ENCODE peak calls at places on chromosomes 11 and 22, in four cellular contexts. Y is IMR-90, X is K562, P is GM12878. R is an unnamed sample. For H3K4me1, the result is how much of the 10 kb centered on the place peaks cover.

GRCh38 chr22:41822289-41823057 is 10.4 kb upstream of the SREBF2 start:
- DNase-seq in P (peak), X (peak), Y (peak), R (peak)

GRCh38 chr22:42695294-42695693 is 25.4 kb downstream of the A4GALT start:
- DNase-seq in Y (no peak), P (no peak), X (no peak), R (no peak)

GRCh38 chr11:1854132-1854948 is 1.5 kb downstream of the LSP1 start:
- DNase-seq in P (peak), X (no peak), Y (no peak), R (no peak)

GRCh38 chr11:128180446-128181089 is 406.8 kb downstream of the ETS1 start:
- DNase-seq in X (no peak), Y (peak), P (no peak), R (peak)

GRCh38 chr22:17217179-17217578 is 2.1 kb downstream of the ADA2 start:
- DNase-seq in P (no peak), X (no peak), Y (no peak), R (no peak)

GRCh38 chr22:33832558-33833151 is 87.6 kb downstream of the LARGE1 start:
- DNase-seq in X (no peak), P (no peak), Y (no peak), R (no peak)

GRCh38 chr11:126725043-126725442 is 275.5 kb downstream of the KIRREL3 start:
- DNase-seq in Y (no peak), P (no peak), X (no peak), R (no peak)

GRCh38 chr11:112949781-112950575 is 11.2 kb upstream of the NCAM1 start:
- DNase-seq in P (no peak), Y (no peak), X (no peak), R (no peak)

GRCh38 chr11:75355051-75355450 is 3.6 kb upstream of the ARRB1 start:
- DNase-seq in X (peak), P (no peak), Y (no peak), R (no peak)

GRCh38 chr22:35312198-35313059 is 12.7 kb downstream of the TOM1 start:
- DNase-seq in X (no peak), P (no peak), Y (peak), R (no peak)

GRCh38 chr11:9787981-9788521 is 124.2 kb downstream of the SWAP70 start:
- DNase-seq in X (no peak), P (no peak), Y (peak), R (no peak)

GRCh38 chr22:40597541-40598453 is 38.7 kb downstream of the MRTFA start:
- DNase-seq in X (no peak), P (no peak), Y (peak), R (no peak)

GRCh38 chr11:33912405-33913361 is 20.8 kb upstream of the LMO2 start:
- DNase-seq in P (peak), Y (peak), X (peak), R (peak)

GRCh38 chr11:67303132-67303988 is at the start of gene SSH3:
- DNase-seq in Y (peak), P (no peak), X (no peak), R (peak)

GRCh38 chr11:115895594-115895993 is 391.4 kb upstream of the CADM1 start:
- DNase-seq in Y (no peak), X (no peak), P (no peak), R (no peak)

GRCh38 chr11:130151196-130151595 is 8.4 kb upstream of the ST14 start:
- DNase-seq in P (no peak), X (no peak), Y (no peak), R (no peak)

GRCh38 chr11:114478768-114479167 is 39.5 kb downstream of the REXO2 start:
- DNase-seq in X (no peak), Y (no peak), P (no peak), R (no peak)

GRCh38 chr22:46777609-46777970 is 15.1 kb downstream of the TBC1D22A start:
- DNase-seq in Y (no peak), X (no peak), P (no peak), R (no peak)

GRCh38 chr22:29043906-29044575 is 17.6 kb downstream of the C22orf31 start:
- DNase-seq in Y (peak), P (no peak), X (no peak), R (no peak)

GRCh38 chr11:66996609-66997273 is 21.6 kb downstream of the C11orf86 start:
- DNase-seq in X (no peak), Y (peak), P (no peak), R (peak)

GRCh38 chr11:32032478-32032877 is 58.4 kb upstream of the RCN1 start:
- DNase-seq in Y (no peak), P (peak), X (no peak), R (no peak)

GRCh38 chr11:44760917-44761545 is 34.3 kb downstream of the TSPAN18 start:
- DNase-seq in P (no peak), Y (peak), X (peak), R (peak)

GRCh38 chr11:128715691-128716153 is 21.9 kb downstream of the FLI1 start:
- DNase-seq in Y (peak), X (no peak), P (no peak), R (no peak)

GRCh38 chr11:113643701-113644100 is 62.4 kb downstream of the TMPRSS5 start:
- DNase-seq in X (no peak), Y (no peak), P (no peak), R (no peak)

GRCh38 chr11:1302041-1302460 is 7.4 kb downstream of the TOLLIP start:
- DNase-seq in P (no peak), Y (no peak), X (no peak), R (no peak)

GRCh38 chr11:8803973-8804372 is 107.0 kb upstream of the AKIP1 start:
- DNase-seq in X (no peak), Y (no peak), P (no peak), R (no peak)

GRCh38 chr22:41931701-41932269 is 5.2 kb upstream of the TNFRSF13C start:
- DNase-seq in X (no peak), Y (no peak), P (peak), R (no peak)

GRCh38 chr11:18245396-18245795 is 3.1 kb downstream of the SAA2 start:
- DNase-seq in P (no peak), X (no peak), Y (no peak), R (no peak)

GRCh38 chr22:19203839-19204238 is 25.3 kb upstream of the SLC25A1 start:
- DNase-seq in Y (no peak), P (no peak), X (no peak), R (no peak)

GRCh38 chr11:46857666-46858065 is 11.6 kb upstream of the CKAP5 start:
- DNase-seq in P (no peak), X (no peak), Y (no peak), R (no peak)

GRCh38 chr11:119572481-119573424 is 149.8 kb upstream of the THY1 start:
- DNase-seq in X (no peak), Y (no peak), P (no peak), R (no peak)

GRCh38 chr11:117925198-117925925 is 3.8 kb downstream of the TMPRSS13 start:
- DNase-seq in X (no peak), Y (no peak), P (no peak), R (no peak)

GRCh38 chr11:70501026-70501901 is 102.9 kb downstream of the CTTN start:
- DNase-seq in X (no peak), Y (no peak), P (no peak), R (no peak)

GRCh38 chr11:74720596-74721478 is 10.4 kb downstream of the CHRDL2 start:
- DNase-seq in P (no peak), Y (peak), X (no peak), R (no peak)

GRCh38 chr22:38987171-38987895 is 5.2 kb downstream of the APOBEC3B start:
- DNase-seq in P (no peak), Y (no peak), X (no peak), R (no peak)

DNA sequence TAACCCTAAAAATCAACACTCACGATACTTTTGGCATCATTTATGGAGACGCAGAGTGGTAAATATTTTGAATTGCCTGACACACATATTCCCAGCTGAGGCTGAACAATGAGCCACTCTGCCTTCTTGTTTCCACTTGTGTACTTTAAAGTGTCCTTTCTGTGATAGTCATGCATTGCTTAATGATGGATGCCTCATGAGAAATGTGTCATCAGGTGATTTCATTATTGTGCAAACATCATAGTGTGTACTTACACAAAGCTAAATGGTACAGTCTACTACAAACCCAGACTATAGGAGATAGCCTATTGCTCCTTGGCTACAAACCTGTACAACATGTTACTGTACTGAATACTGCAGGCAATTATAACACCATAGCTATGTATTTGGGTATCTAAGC is 44.2 kb downstream of the MRE11 start:
- DNase-seq in Y (peak), P (no peak), X (no peak), R (peak)
- TF ChIP-seq ELK1 in Y (no peak), P (no peak), X (no peak), R (no peak)

GRCh38 chr22:22812031-22812905 is 75.3 kb upstream of the IGLL5 start:
- DNase-seq in X (no peak), Y (no peak), P (no peak), R (no peak)

GRCh38 chr22:22814666-22815396 is 72.8 kb upstream of the IGLL5 start:
- DNase-seq in X (no peak), P (no peak), Y (no peak), R (no peak)

GRCh38 chr22:22815397-22816170 is 72.0 kb upstream of the IGLL5 start:
- DNase-seq in X (no peak), Y (no peak), P (no peak), R (no peak)

GRCh38 chr22:22811016-22812009 is 76.3 kb upstream of the IGLL5 start:
- DNase-seq in P (no peak), X (no peak), Y (no peak), R (no peak)

GRCh38 chr22:22813126-22814075 is 74.2 kb upstream of the IGLL5 start:
- DNase-seq in P (no peak), Y (no peak), X (no peak), R (no peak)
- H3K4me1 ChIP-seq in P (under half), Y (under half), X (under half), R (under half)

GRCh38 chr11:65078151-65078550 is 5.7 kb downstream of the CDCA5 start:
- DNase-seq in P (no peak), Y (peak), X (peak), R (peak)
- TF ChIP-seq ELK1 in P (no peak), Y (no peak), X (no peak), R (no peak)

GRCh38 chr11:35147273-35147672 is 8.3 kb downstream of the CD44 start:
- DNase-seq in Y (no peak), P (no peak), X (no peak), R (no peak)
- H3K4me1 ChIP-seq in Y (under half), P (under half), X (under half), R (half or more)

GRCh38 chr22:48331691-48332220 is 1495.9 kb downstream of the BRD1 start:
- DNase-seq in X (no peak), Y (no peak), P (no peak), R (no peak)
- TF ChIP-seq ELK1 in X (no peak), Y (no peak), P (no peak), R (no peak)

DNA sequence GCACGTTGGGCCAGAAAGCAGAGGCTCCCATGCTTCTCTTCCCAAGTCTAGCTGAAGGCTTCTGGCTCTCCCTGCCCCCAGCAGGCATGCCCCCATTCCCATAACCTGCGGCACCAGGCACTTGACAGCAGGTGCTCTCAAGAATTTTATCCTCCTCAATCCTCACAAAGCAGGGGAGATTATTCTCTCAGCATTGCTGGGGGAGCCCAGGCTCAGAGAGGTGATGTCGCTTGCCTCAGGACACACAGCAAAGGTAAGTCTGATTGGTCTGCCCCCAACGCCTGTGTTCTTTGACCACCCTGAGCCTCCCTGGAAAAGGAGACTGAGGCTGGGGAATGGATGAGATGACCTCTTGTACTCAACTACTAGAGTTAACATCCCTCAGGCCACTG is 4.8 kb downstream of the TST start:
- DNase-seq in P (no peak), Y (no peak), X (no peak), R (no peak)
- H3K4me1 ChIP-seq in P (under half), Y (under half), X (under half), R (under half)

GRCh38 chr22:24592846-24593809 is at the start of gene LRRC75B:
- DNase-seq in P (no peak), Y (peak), X (peak), R (peak)
- TF ChIP-seq ELK1 in P (no peak), Y (no peak), X (no peak), R (no peak)

GRCh38 chr11:72971611-72972010 is 157.4 kb downstream of the ATG16L2 start:
- DNase-seq in X (no peak), P (no peak), Y (no peak), R (no peak)
- H3K4me1 ChIP-seq in X (under half), P (under half), Y (under half), R (under half)

GRCh38 chr22:50134481-50134880 is 36.0 kb upstream of the PANX2 start:
- DNase-seq in X (no peak), Y (no peak), P (no peak), R (no peak)
- TF ChIP-seq ELK1 in X (no peak), Y (no peak), P (no peak), R (no peak)

R was measured in A549.